ENCODE peak calls at places on chromosomes 4 and X, in ten cellular contexts. F is psoas muscle; S is CD4-positive, alpha-beta T cell; I is breast epithelium; V is mesothelial cell of epicardium; E is cardiac muscle cell; X is PC-9; J is gastrocnemius medialis; T is Peyer's patch; A is upper lobe of left lung. P is an unnamed sample.
A peak's percentile ranks its signal among the peaks of the same experiment; 100 is the strongest.

GRCh38 chr4:87589531-87589930 is 18.8 kb upstream of the DSPP start:
- DNase-seq in A (no peak), V (no peak), X (peak; percentile 69), S (no peak), J (no peak), E (peak; percentile 93), I (no peak), F (no peak), T (no peak), P (no peak)

GRCh38 chrX:133415276-133416105 is at the start of gene GPC4:
- DNase-seq in J (peak; percentile 53), F (peak; percentile 88), S (no peak), V (peak; percentile 42), I (peak; percentile 28), A (peak; percentile 72), X (no peak), E (peak; percentile 38), T (no peak), P (peak; percentile 69)

GRCh38 chr4:141686146-141686775 is 49.9 kb downstream of the IL15 start:
- DNase-seq in V (no peak), J (no peak), T (no peak), S (no peak), E (peak; percentile 71), X (no peak), I (no peak), F (no peak), A (no peak), P (no peak)

GRCh38 chrX:42422961-42423360 is 355.0 kb downstream of the PPP1R2C start:
- DNase-seq in A (no peak), S (no peak), J (no peak), X (no peak), E (no peak), V (no peak), T (no peak), F (no peak), I (no peak), P (no peak)

GRCh38 chrX:38409289-38409688 is 56.9 kb downstream of the OTC start:
- DNase-seq in E (no peak), F (no peak), V (no peak), T (no peak), I (no peak), X (no peak), A (no peak), S (no peak), J (no peak), P (no peak)

GRCh38 chr4:114041117-114041475 is 61.6 kb upstream of the ARSJ start:
- DNase-seq in T (no peak), I (no peak), E (no peak), J (no peak), F (no peak), V (no peak), S (no peak), X (no peak), A (no peak), P (no peak)

GRCh38 chr4:10706236-10706635 is 21.7 kb upstream of the CLNK start:
- DNase-seq in X (no peak), J (no peak), V (no peak), S (no peak), E (no peak), T (no peak), F (no peak), A (no peak), I (no peak), P (no peak)

GRCh38 chr4:181582595-181582994 is 660.6 kb upstream of the TENM3 start:
- DNase-seq in E (no peak), X (no peak), S (no peak), T (no peak), V (no peak), F (no peak), A (no peak), I (no peak), J (no peak), P (no peak)

GRCh38 chrX:31314921-31315320 is 243.1 kb upstream of the FTHL17 start:
- DNase-seq in S (no peak), F (no peak), T (no peak), A (no peak), V (no peak), E (peak; percentile 65), X (no peak), J (no peak), I (no peak), P (no peak)

GRCh38 chrX:54180403-54180802 is 2.7 kb downstream of the FAM120C start:
- DNase-seq in V (no peak), I (no peak), A (no peak), T (no peak), E (peak; percentile 18), X (no peak), F (no peak), S (no peak), J (no peak), P (no peak)

GRCh38 chr4:22338806-22339205 is 177.1 kb downstream of the ADGRA3 start:
- DNase-seq in I (no peak), V (no peak), X (no peak), S (no peak), E (peak; percentile 1), F (no peak), J (no peak), A (no peak), T (no peak), P (no peak)

GRCh38 chr4:27084685-27085356 is 224.2 kb downstream of the STIM2 start:
- DNase-seq in V (no peak), I (no peak), T (peak; percentile 18), S (no peak), A (peak; percentile 42), X (no peak), E (peak; percentile 21), F (no peak), J (no peak), P (peak; percentile 77)

GRCh38 chr4:176784816-176785215 is 7.9 kb downstream of the VEGFC start:
- DNase-seq in V (no peak), S (no peak), T (no peak), I (no peak), J (no peak), X (no peak), F (no peak), E (no peak), A (no peak), P (no peak)

GRCh38 chrX:130878350-130879341 is 24.4 kb downstream of the ENOX2 start:
- DNase-seq in I (peak; percentile 41), F (no peak), E (peak; percentile 93), A (peak; percentile 45), J (no peak), T (no peak), S (no peak), V (no peak), X (peak; percentile 68), P (no peak)

GRCh38 chr4:8366601-8367000 is 73.9 kb downstream of the ACOX3 start:
- DNase-seq in A (no peak), J (no peak), T (no peak), E (no peak), S (no peak), X (no peak), I (no peak), F (peak; percentile 18), V (no peak), P (no peak)

GRCh38 chr4:107755841-107756356 is 35.9 kb upstream of the PAPSS1 start:
- DNase-seq in A (no peak), S (no peak), I (no peak), J (no peak), F (no peak), V (no peak), T (no peak), E (peak; percentile 78), X (no peak), P (no peak)

GRCh38 chr4:186627226-186627865 is 72.0 kb upstream of the MTNR1A start:
- DNase-seq in S (no peak), T (no peak), A (no peak), E (peak; percentile 18), F (no peak), J (no peak), V (no peak), I (no peak), X (no peak), P (no peak)

GRCh38 chr4:10001757-10002156 is 19.5 kb downstream of the SLC2A9 start:
- DNase-seq in J (no peak), V (no peak), A (no peak), X (no peak), E (no peak), T (no peak), I (no peak), S (no peak), F (no peak), P (no peak)

GRCh38 chrX:48631376-48632090 is 34.2 kb downstream of the WDR13 start:
- DNase-seq in A (peak; percentile 78), X (peak; percentile 84), F (peak; percentile 73), T (peak; percentile 68), I (peak; percentile 64), S (peak; percentile 43), E (peak; percentile 93), V (peak; percentile 55), J (peak; percentile 25), P (peak; percentile 75)
- TF ChIP-seq CTCF in A (peak; percentile 34), X (peak; percentile 58), F (peak; percentile 27), T (peak; percentile 39), I (no peak), S (no peak), E (peak; percentile 53), V (no peak), J (peak; percentile 12), P (no peak)

GRCh38 chr4:35125995-35126712 is 1118.2 kb downstream of the ARAP2 start:
- DNase-seq in E (no peak), F (no peak), J (no peak), I (no peak), T (no peak), X (no peak), A (no peak), S (no peak), V (no peak), P (no peak)
- TF ChIP-seq CTCF in E (no peak), F (no peak), J (no peak), I (no peak), T (no peak), X (no peak), A (no peak), S (no peak), V (no peak), P (no peak)

GRCh38 chrX:117969337-117969736 is 147.3 kb downstream of the KLHL13 start:
- DNase-seq in E (no peak), V (no peak), I (no peak), F (no peak), A (no peak), T (no peak), X (no peak), S (no peak), J (no peak), P (no peak)
- TF ChIP-seq CTCF in E (no peak), V (no peak), I (no peak), F (no peak), A (no peak), T (no peak), X (no peak), S (no peak), J (no peak), P (no peak)

DNA sequence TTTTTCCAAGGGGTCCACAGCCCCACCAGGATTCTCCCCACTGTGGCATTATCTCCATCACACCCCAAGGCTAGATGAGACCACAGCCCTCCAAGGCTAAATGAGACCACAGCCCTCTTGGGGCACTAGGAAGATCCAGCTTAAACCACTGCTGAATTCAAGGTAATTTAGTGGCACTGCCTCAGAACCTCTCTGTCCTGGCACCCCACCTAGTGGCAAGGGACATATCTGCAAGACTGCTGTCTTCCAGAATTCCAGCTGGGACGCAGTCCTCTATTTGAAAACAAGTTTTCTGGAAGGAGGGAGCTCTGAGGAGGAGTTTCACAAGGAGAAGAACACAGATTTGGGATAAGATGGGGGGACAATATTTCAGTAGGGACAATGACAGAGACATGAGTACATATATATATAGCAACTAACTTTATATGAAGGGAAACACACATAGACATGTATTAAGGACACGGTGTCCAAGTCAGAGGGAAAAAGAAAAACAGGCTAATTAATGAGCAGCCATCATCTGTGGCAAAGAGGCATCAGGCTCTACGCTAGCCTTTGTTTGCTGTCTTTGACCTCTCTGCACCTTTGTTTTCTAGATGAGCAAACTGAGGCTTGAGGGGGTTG is 9.3 kb downstream of the CETN2 start:
- DNase-seq in S (no peak), T (no peak), A (peak; percentile 26), J (no peak), E (peak; percentile 31), V (no peak), I (no peak), F (no peak), X (peak; percentile 53), P (peak; percentile 70)
- TF ChIP-seq CTCF in S (no peak), T (peak; percentile 38), A (no peak), J (no peak), E (peak; percentile 56), V (peak; percentile 53), I (no peak), F (peak; percentile 47), X (peak; percentile 97), P (peak; percentile 58)